ENCODE peak calls at places on chromosomes 3 and 15, in five cellular contexts. M is substantia nigra, R is RWPE1, B is HL-60, C is adrenal gland. N is an unnamed sample.

GRCh38 chr3:50583897-50584296 is 14.6 kb downstream of the HEMK1 start:
- DNase-seq in M (no peak), R (no peak), B (no peak), C (peak), N (no peak)

GRCh38 chr3:194633349-194634004 is at the start of gene TMEM44:
- DNase-seq in M (no peak), R (peak), B (peak), C (peak), N (peak)

GRCh38 chr3:187773233-187773962 is 28.1 kb upstream of the BCL6 start:
- DNase-seq in M (no peak), R (no peak), B (peak), C (no peak), N (no peak)

GRCh38 chr3:17577795-17578520 is 164.5 kb downstream of the TBC1D5 start:
- DNase-seq in M (no peak), R (peak), B (no peak), C (no peak), N (no peak)

GRCh38 chr15:93151488-93151887 is 62.5 kb upstream of the RGMA start:
- DNase-seq in M (no peak), R (no peak), B (no peak), C (no peak), N (no peak)

GRCh38 chr15:39936187-39936586 is 2.3 kb downstream of the EIF2AK4 start:
- DNase-seq in M (no peak), R (peak), B (no peak), C (no peak), N (no peak)

GRCh38 chr3:105823149-105823866 is 45.5 kb downstream of the CBLB start:
- DNase-seq in M (no peak), R (peak), B (no peak), C (peak), N (no peak)

GRCh38 chr3:42535981-42536784 is 33.7 kb downstream of the VIPR1 start:
- DNase-seq in M (no peak), R (peak), B (no peak), C (peak), N (no peak)

GRCh38 chr3:124860599-124860998 is 26.6 kb downstream of the ITGB5 start:
- DNase-seq in M (no peak), R (peak), B (no peak), C (peak), N (no peak)

GRCh38 chr3:14797731-14798130 is 21.0 kb upstream of the FGD5 start:
- DNase-seq in M (no peak), R (no peak), B (no peak), C (no peak), N (no peak)

GRCh38 chr15:57440799-57441198 is 64.5 kb downstream of the CGNL1 start:
- DNase-seq in M (no peak), R (no peak), B (no peak), C (no peak), N (no peak)
- H3K27ac ChIP-seq in M (no peak), R (no peak), B (no peak), C (no peak), N (peak)

GRCh38 chr3:107979538-107979937 is 111.3 kb downstream of the CD47 start:
- DNase-seq in M (no peak), R (no peak), B (no peak), C (no peak), N (no peak)
- H3K27ac ChIP-seq in M (no peak), R (no peak), B (no peak), C (no peak), N (no peak)

DNA sequence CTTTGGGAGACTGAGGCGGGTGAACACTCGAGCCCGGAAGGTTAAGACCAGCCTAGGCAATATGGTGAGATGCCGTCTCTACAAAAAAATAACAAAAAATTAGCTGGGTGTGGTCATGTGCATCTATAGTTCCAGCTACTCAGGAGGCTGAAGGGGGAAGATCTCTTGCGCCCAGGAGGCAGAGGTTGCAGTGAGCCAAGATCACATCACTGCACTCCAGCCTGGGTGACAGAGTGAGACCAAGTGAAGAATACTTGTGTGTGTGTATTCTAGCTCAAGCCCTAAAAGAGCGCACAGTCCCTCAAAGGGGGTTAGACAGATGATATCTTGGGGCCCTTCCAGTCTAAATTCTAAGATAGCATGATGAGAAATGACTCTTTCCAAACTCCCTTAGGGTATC is 23.7 kb downstream of the DAPK2 start:
- DNase-seq in M (no peak), R (no peak), B (no peak), C (no peak), N (no peak)
- H3K27ac ChIP-seq in M (no peak), R (no peak), B (no peak), C (no peak), N (no peak)

GRCh38 chr15:83673385-83673784 is 19.5 kb downstream of the ADAMTSL3 start:
- DNase-seq in M (no peak), R (no peak), B (no peak), C (no peak), N (no peak)
- H3K27ac ChIP-seq in M (no peak), R (no peak), B (no peak), C (no peak), N (no peak)